ENCODE peak calls at places on chromosomes 12 and 14, in five cellular contexts. Q is smooth muscle cell of the brain vasculature, V is amygdala, Z is GM23248, H is astrocyte of the spinal cord. P is an unnamed sample.

GRCh38 chr14:101125719-101126375 is 222.3 kb upstream of the RTL1 start:
- DNase-seq in Z (no peak), H (no peak), Q (no peak), V (no peak), P (no peak)

GRCh38 chr12:10397311-10397710 is 7.5 kb upstream of the KLRK1 start:
- DNase-seq in V (no peak), H (no peak), Z (no peak), Q (no peak), P (no peak)

GRCh38 chr12:29039013-29039412 is 110.1 kb upstream of the FAR2 start:
- DNase-seq in Z (peak; percentile 93), H (peak; percentile 60), Q (peak; percentile 31), V (no peak), P (no peak)

GRCh38 chr12:115866909-115867525 is 410.5 kb downstream of the MED13L start:
- DNase-seq in Z (no peak), V (no peak), H (no peak), Q (no peak), P (peak; percentile 20)

GRCh38 chr12:15738438-15739015 is 50.7 kb downstream of the EPS8 start:
- DNase-seq in V (no peak), Z (no peak), Q (no peak), H (no peak), P (no peak)

GRCh38 chr12:58387199-58387598 is 445.8 kb downstream of the ATP23 start:
- DNase-seq in H (peak; percentile 76), V (no peak), Q (no peak), Z (peak; percentile 73), P (no peak)

GRCh38 chr12:45234134-45234865 is 18.4 kb downstream of the ANO6 start:
- DNase-seq in V (peak; percentile 2), H (peak; percentile 98), Q (peak; percentile 91), Z (peak; percentile 95), P (peak; percentile 61)

GRCh38 chr14:30317729-30318128 is 241.2 kb upstream of the G2E3 start:
- DNase-seq in V (no peak), Z (no peak), H (no peak), Q (no peak), P (no peak)

GRCh38 chr12:126874427-126875026 is 1392.4 kb upstream of the TMEM132C start:
- DNase-seq in V (peak; percentile 61), Z (peak; percentile 57), Q (no peak), H (peak; percentile 59), P (peak; percentile 83)

GRCh38 chr14:24185741-24186140 is 2.9 kb downstream of the IPO4 start:
- DNase-seq in H (no peak), V (no peak), Q (no peak), Z (no peak), P (no peak)

GRCh38 chr12:106766393-106766826 is 8.1 kb upstream of the RIC8B start:
- DNase-seq in Q (no peak), Z (peak; percentile 26), H (peak; percentile 43), V (peak; percentile 40), P (no peak)

GRCh38 chr12:131735863-131736806 is 25.2 kb downstream of the SFSWAP start:
- DNase-seq in V (peak; percentile 50), H (no peak), Z (no peak), Q (no peak), P (no peak)

GRCh38 chr12:107515446-107515958 is 170.1 kb upstream of the PWP1 start:
- DNase-seq in V (no peak), Q (peak; percentile 73), H (peak; percentile 98), Z (peak; percentile 98), P (no peak)

GRCh38 chr12:7934153-7934552 is 1.8 kb downstream of the SLC2A3 start:
- DNase-seq in Z (peak; percentile 36), V (no peak), Q (no peak), H (no peak), P (no peak)

GRCh38 chr14:89624500-89625156 is 207.6 kb upstream of the FOXN3 start:
- DNase-seq in V (no peak), Z (no peak), Q (no peak), H (no peak), P (no peak)

GRCh38 chr12:6824962-6825381 is 3.2 kb upstream of the P3H3 start:
- DNase-seq in Q (no peak), V (no peak), Z (peak; percentile 75), H (peak; percentile 42), P (no peak)

GRCh38 chr12:29921307-29921706 is 137.6 kb upstream of the TMTC1 start:
- DNase-seq in V (no peak), Z (peak; percentile 16), Q (no peak), H (peak; percentile 29), P (no peak)

GRCh38 chr14:105090493-105091334 is 25.5 kb upstream of the GPR132 start:
- DNase-seq in Q (peak; percentile 43), H (peak; percentile 70), Z (peak; percentile 80), V (peak; percentile 62), P (peak; percentile 91)

GRCh38 chr12:9687228-9687627 is 17.7 kb downstream of the CLEC2D start:
- DNase-seq in Q (peak; percentile 28), V (no peak), H (peak; percentile 67), Z (no peak), P (peak; percentile 7)

GRCh38 chr14:21589317-21589716 is 9.4 kb upstream of the OR10G3 start:
- DNase-seq in V (no peak), Q (no peak), H (no peak), Z (no peak), P (no peak)

GRCh38 chr12:5518584-5519365 is 86.9 kb downstream of the NTF3 start:
- DNase-seq in Q (no peak), H (no peak), V (no peak), Z (no peak), P (peak; percentile 30)

GRCh38 chr12:29795715-29796114 is 12.0 kb upstream of the TMTC1 start:
- DNase-seq in V (no peak), H (no peak), Q (no peak), Z (no peak), P (no peak)

GRCh38 chr14:103317251-103317650 is 16.8 kb upstream of the EIF5 start:
- DNase-seq in V (no peak), Q (no peak), H (no peak), Z (no peak), P (no peak)

GRCh38 chr14:76941544-76942287 is 86.8 kb downstream of the IRF2BPL start:
- DNase-seq in V (no peak), H (no peak), Z (no peak), Q (no peak), P (no peak)

GRCh38 chr12:10989107-10989506 is 2.4 kb upstream of the TAS2R50 start:
- DNase-seq in Z (no peak), Q (no peak), V (no peak), H (no peak), P (no peak)

GRCh38 chr14:80447396-80447795 is 236.1 kb upstream of the DIO2 start:
- DNase-seq in Q (no peak), Z (peak; percentile 52), V (no peak), H (no peak), P (no peak)

GRCh38 chr14:34678306-34678705 is 36.1 kb downstream of the CFL2 start:
- DNase-seq in Q (no peak), V (no peak), Z (peak; percentile 81), H (peak; percentile 29), P (no peak)

GRCh38 chr14:43621282-43621681 is 885.8 kb downstream of the FSCB start:
- DNase-seq in Z (no peak), V (no peak), Q (no peak), H (no peak), P (no peak)

P was measured in neural progenitor cell.